ENCODE peak calls at places on chromosomes 4 and X, in eight cellular contexts. One of them, this sample, is unnamed.

GRCh38 chrX:30504309-30504708 is 73.3 kb downstream of the TASL start:
- DNase-seq in NCI-H1105: peak; percentile 5
- DNase-seq in KBM-7: peak; percentile 86
- DNase-seq in GM10248: peak; percentile 13
- DNase-seq in GM06990: peak; percentile 12
- DNase-seq in T47D: peak; percentile 61
- DNase-seq in DMS79 treated with DMSO at 0.1 percent for 48 hours: no peak
- DNase-seq in GM04503: peak; percentile 3
- DNase-seq in this sample: peak; percentile 41

GRCh38 chrX:17369294-17369693 is 5.7 kb upstream of the NHS start:
- DNase-seq in KBM-7: no peak
- DNase-seq in DMS79 treated with DMSO at 0.1 percent for 48 hours: no peak
- DNase-seq in GM06990: no peak
- DNase-seq in T47D: no peak
- DNase-seq in GM10248: no peak
- DNase-seq in GM04503: no peak
- DNase-seq in NCI-H1105: no peak
- DNase-seq in this sample: no peak

GRCh38 chr4:30753316-30753715 is 33.1 kb downstream of the PCDH7 start:
- DNase-seq in GM04503: no peak
- DNase-seq in NCI-H1105: no peak
- DNase-seq in T47D: no peak
- DNase-seq in GM10248: no peak
- DNase-seq in KBM-7: no peak
- DNase-seq in GM06990: no peak
- DNase-seq in DMS79 treated with DMSO at 0.1 percent for 48 hours: no peak
- DNase-seq in this sample: no peak

GRCh38 chr4:13483142-13484044 is 747 bp downstream of the RAB28 start:
- DNase-seq in KBM-7: peak; percentile 50
- DNase-seq in NCI-H1105: no peak
- DNase-seq in GM04503: peak; percentile 32
- DNase-seq in GM06990: no peak
- DNase-seq in DMS79 treated with DMSO at 0.1 percent for 48 hours: peak; percentile 27
- DNase-seq in GM10248: peak; percentile 18
- DNase-seq in T47D: peak; percentile 61
- DNase-seq in this sample: peak; percentile 60

GRCh38 chr4:28378109-28378830 is 1517.6 kb downstream of the STIM2 start:
- DNase-seq in GM10248: no peak
- DNase-seq in DMS79 treated with DMSO at 0.1 percent for 48 hours: no peak
- DNase-seq in NCI-H1105: no peak
- DNase-seq in GM04503: no peak
- DNase-seq in T47D: no peak
- DNase-seq in GM06990: no peak
- DNase-seq in KBM-7: no peak
- DNase-seq in this sample: no peak

GRCh38 chr4:134807231-134807745 is 605.7 kb upstream of the PABPC4L start:
- DNase-seq in GM10248: no peak
- DNase-seq in DMS79 treated with DMSO at 0.1 percent for 48 hours: no peak
- DNase-seq in GM06990: no peak
- DNase-seq in GM04503: no peak
- DNase-seq in KBM-7: no peak
- DNase-seq in NCI-H1105: no peak
- DNase-seq in T47D: no peak
- DNase-seq in this sample: peak; percentile 29

GRCh38 chr4:38914859-38915258 is 47.3 kb downstream of the FAM114A1 start:
- DNase-seq in T47D: no peak
- DNase-seq in DMS79 treated with DMSO at 0.1 percent for 48 hours: no peak
- DNase-seq in GM10248: peak; percentile 42
- DNase-seq in GM04503: no peak
- DNase-seq in NCI-H1105: no peak
- DNase-seq in KBM-7: no peak
- DNase-seq in GM06990: no peak
- DNase-seq in this sample: no peak

GRCh38 chrX:152635941-152636340 is 1.8 kb upstream of the GABRQ start:
- DNase-seq in GM06990: no peak
- DNase-seq in DMS79 treated with DMSO at 0.1 percent for 48 hours: peak; percentile 25
- DNase-seq in KBM-7: peak; percentile 54
- DNase-seq in GM10248: no peak
- DNase-seq in T47D: peak; percentile 59
- DNase-seq in NCI-H1105: peak; percentile 62
- DNase-seq in GM04503: peak; percentile 10
- DNase-seq in this sample: peak; percentile 35

GRCh38 chrX:100984818-100985217 is 15.3 kb downstream of the ARL13A start:
- DNase-seq in KBM-7: no peak
- DNase-seq in GM10248: no peak
- DNase-seq in GM04503: no peak
- DNase-seq in GM06990: no peak
- DNase-seq in T47D: no peak
- DNase-seq in DMS79 treated with DMSO at 0.1 percent for 48 hours: no peak
- DNase-seq in NCI-H1105: no peak
- DNase-seq in this sample: no peak

GRCh38 chr4:87007345-87008181 is 72.8 kb downstream of the AFF1 start:
- DNase-seq in T47D: peak; percentile 32
- DNase-seq in GM06990: peak; percentile 23
- DNase-seq in KBM-7: peak; percentile 54
- DNase-seq in DMS79 treated with DMSO at 0.1 percent for 48 hours: peak; percentile 64
- DNase-seq in GM04503: no peak
- DNase-seq in GM10248: no peak
- DNase-seq in NCI-H1105: peak; percentile 38
- DNase-seq in this sample: peak; percentile 47

GRCh38 chrX:123108513-123109427 is 75.3 kb upstream of the GRIA3 start:
- DNase-seq in NCI-H1105: no peak
- DNase-seq in DMS79 treated with DMSO at 0.1 percent for 48 hours: no peak
- DNase-seq in GM06990: no peak
- DNase-seq in T47D: peak; percentile 25
- DNase-seq in KBM-7: no peak
- DNase-seq in GM10248: no peak
- DNase-seq in GM04503: no peak
- DNase-seq in this sample: no peak

GRCh38 chr4:98474408-98474844 is 184.0 kb downstream of the TSPAN5 start:
- DNase-seq in KBM-7: no peak
- DNase-seq in GM06990: no peak
- DNase-seq in T47D: no peak
- DNase-seq in GM10248: no peak
- DNase-seq in NCI-H1105: no peak
- DNase-seq in DMS79 treated with DMSO at 0.1 percent for 48 hours: no peak
- DNase-seq in GM04503: peak; percentile 49
- DNase-seq in this sample: peak; percentile 40

GRCh38 chrX:74924449-74925209 is 623 bp downstream of the NEXMIF start:
- DNase-seq in DMS79 treated with DMSO at 0.1 percent for 48 hours: peak; percentile 43
- DNase-seq in GM04503: no peak
- DNase-seq in NCI-H1105: peak; percentile 56
- DNase-seq in GM10248: peak; percentile 39
- DNase-seq in GM06990: peak; percentile 87
- DNase-seq in T47D: peak; percentile 29
- DNase-seq in KBM-7: peak; percentile 83
- DNase-seq in this sample: no peak

GRCh38 chr4:113223001-113223400 is 173.5 kb downstream of the ANK2 start:
- DNase-seq in NCI-H1105: no peak
- DNase-seq in GM10248: no peak
- DNase-seq in KBM-7: no peak
- DNase-seq in T47D: no peak
- DNase-seq in GM06990: no peak
- DNase-seq in GM04503: peak; percentile 41
- DNase-seq in DMS79 treated with DMSO at 0.1 percent for 48 hours: no peak
- DNase-seq in this sample: no peak

GRCh38 chr4:151717909-151718613 is 42.7 kb downstream of the GATB start:
- DNase-seq in GM10248: no peak
- DNase-seq in T47D: no peak
- DNase-seq in DMS79 treated with DMSO at 0.1 percent for 48 hours: no peak
- DNase-seq in GM04503: no peak
- DNase-seq in NCI-H1105: no peak
- DNase-seq in GM06990: no peak
- DNase-seq in KBM-7: no peak
- DNase-seq in this sample: no peak

GRCh38 chrX:123731258-123731986 is 1.4 kb downstream of the THOC2 start:
- DNase-seq in KBM-7: peak; percentile 55
- DNase-seq in T47D: peak; percentile 8
- DNase-seq in GM10248: no peak
- DNase-seq in GM04503: no peak
- DNase-seq in GM06990: no peak
- DNase-seq in DMS79 treated with DMSO at 0.1 percent for 48 hours: peak; percentile 82
- DNase-seq in NCI-H1105: no peak
- DNase-seq in this sample: no peak

GRCh38 chr4:54940996-54941395 is 184.4 kb downstream of the KDR start:
- DNase-seq in DMS79 treated with DMSO at 0.1 percent for 48 hours: no peak
- DNase-seq in GM06990: no peak
- DNase-seq in GM10248: no peak
- DNase-seq in T47D: no peak
- DNase-seq in KBM-7: no peak
- DNase-seq in NCI-H1105: no peak
- DNase-seq in GM04503: no peak
- DNase-seq in this sample: no peak

GRCh38 chr4:88054909-88055308 is 47.5 kb downstream of the PKD2 start:
- DNase-seq in GM10248: peak; percentile 18
- DNase-seq in KBM-7: peak; percentile 56
- DNase-seq in GM06990: no peak
- DNase-seq in NCI-H1105: no peak
- DNase-seq in T47D: peak; percentile 69
- DNase-seq in DMS79 treated with DMSO at 0.1 percent for 48 hours: no peak
- DNase-seq in GM04503: no peak
- DNase-seq in this sample: peak; percentile 27

GRCh38 chr4:74156521-74156920 is 1.4 kb upstream of the MTHFD2L start:
- DNase-seq in GM10248: no peak
- DNase-seq in GM04503: no peak
- DNase-seq in T47D: no peak
- DNase-seq in DMS79 treated with DMSO at 0.1 percent for 48 hours: no peak
- DNase-seq in KBM-7: no peak
- DNase-seq in GM06990: no peak
- DNase-seq in NCI-H1105: no peak
- DNase-seq in this sample: no peak

GRCh38 chrX:45888518-45888917 is 656.7 kb downstream of the ZNF674 start:
- DNase-seq in GM06990: no peak
- DNase-seq in T47D: no peak
- DNase-seq in NCI-H1105: no peak
- DNase-seq in GM10248: no peak
- DNase-seq in KBM-7: no peak
- DNase-seq in GM04503: no peak
- DNase-seq in DMS79 treated with DMSO at 0.1 percent for 48 hours: no peak
- DNase-seq in this sample: no peak

GRCh38 chr4:22410645-22411247 is 105.1 kb downstream of the ADGRA3 start:
- DNase-seq in NCI-H1105: peak; percentile 22
- DNase-seq in DMS79 treated with DMSO at 0.1 percent for 48 hours: peak; percentile 12
- DNase-seq in GM10248: no peak
- DNase-seq in GM04503: no peak
- DNase-seq in GM06990: peak; percentile 31
- DNase-seq in KBM-7: peak; percentile 19
- DNase-seq in T47D: peak; percentile 22
- DNase-seq in this sample: no peak

GRCh38 chr4:60313616-60314015 is 886.5 kb upstream of the ADGRL3 start:
- DNase-seq in GM04503: no peak
- DNase-seq in NCI-H1105: no peak
- DNase-seq in GM10248: no peak
- DNase-seq in GM06990: no peak
- DNase-seq in KBM-7: no peak
- DNase-seq in T47D: no peak
- DNase-seq in DMS79 treated with DMSO at 0.1 percent for 48 hours: no peak
- DNase-seq in this sample: no peak

GRCh38 chr4:135838889-135839288 is 1637.3 kb upstream of the PABPC4L start:
- DNase-seq in GM04503: no peak
- DNase-seq in NCI-H1105: no peak
- DNase-seq in T47D: no peak
- DNase-seq in DMS79 treated with DMSO at 0.1 percent for 48 hours: no peak
- DNase-seq in GM10248: no peak
- DNase-seq in GM06990: no peak
- DNase-seq in KBM-7: no peak
- DNase-seq in this sample: peak; percentile 77

GRCh38 chr4:168336837-168337549 is 18.4 kb upstream of the DDX60 start:
- DNase-seq in GM10248: no peak
- DNase-seq in T47D: no peak
- DNase-seq in GM04503: no peak
- DNase-seq in NCI-H1105: no peak
- DNase-seq in DMS79 treated with DMSO at 0.1 percent for 48 hours: no peak
- DNase-seq in GM06990: no peak
- DNase-seq in KBM-7: no peak
- DNase-seq in this sample: no peak

GRCh38 chrX:48043056-48043455 is 28.4 kb downstream of the ZNF630 start:
- DNase-seq in GM06990: no peak
- DNase-seq in GM04503: no peak
- DNase-seq in DMS79 treated with DMSO at 0.1 percent for 48 hours: no peak
- DNase-seq in KBM-7: no peak
- DNase-seq in NCI-H1105: no peak
- DNase-seq in T47D: no peak
- DNase-seq in GM10248: no peak
- DNase-seq in this sample: no peak

GRCh38 chr4:10161840-10162239 is 45.2 kb upstream of the WDR1 start:
- DNase-seq in GM10248: no peak
- DNase-seq in DMS79 treated with DMSO at 0.1 percent for 48 hours: no peak
- DNase-seq in GM04503: no peak
- DNase-seq in GM06990: no peak
- DNase-seq in KBM-7: no peak
- DNase-seq in NCI-H1105: no peak
- DNase-seq in T47D: no peak
- DNase-seq in this sample: no peak

GRCh38 chr4:1369484-1370079 is 22.6 kb downstream of the UVSSA start:
- DNase-seq in KBM-7: no peak
- DNase-seq in DMS79 treated with DMSO at 0.1 percent for 48 hours: no peak
- DNase-seq in GM04503: no peak
- DNase-seq in GM10248: no peak
- DNase-seq in T47D: no peak
- DNase-seq in NCI-H1105: no peak
- DNase-seq in GM06990: no peak
- DNase-seq in this sample: no peak

GRCh38 chr4:74112399-74113090 is 13.6 kb upstream of the CXCL2 start:
- DNase-seq in GM04503: no peak
- DNase-seq in GM06990: no peak
- DNase-seq in GM10248: no peak
- DNase-seq in DMS79 treated with DMSO at 0.1 percent for 48 hours: no peak
- DNase-seq in NCI-H1105: no peak
- DNase-seq in T47D: no peak
- DNase-seq in KBM-7: no peak
- DNase-seq in this sample: no peak

GRCh38 chr4:155742310-155743015 is 16.4 kb upstream of the GUCY1B1 start:
- DNase-seq in DMS79 treated with DMSO at 0.1 percent for 48 hours: no peak
- DNase-seq in KBM-7: peak; percentile 28
- DNase-seq in GM04503: no peak
- DNase-seq in GM06990: no peak
- DNase-seq in NCI-H1105: no peak
- DNase-seq in T47D: no peak
- DNase-seq in GM10248: no peak
- DNase-seq in this sample: no peak

GRCh38 chr4:26985836-26986235 is 125.2 kb downstream of the STIM2 start:
- DNase-seq in DMS79 treated with DMSO at 0.1 percent for 48 hours: no peak
- DNase-seq in GM10248: peak; percentile 30
- DNase-seq in KBM-7: peak; percentile 27
- DNase-seq in GM06990: no peak
- DNase-seq in T47D: no peak
- DNase-seq in GM04503: no peak
- DNase-seq in NCI-H1105: no peak
- DNase-seq in this sample: no peak

GRCh38 chr4:186554485-186554884 is 882 bp downstream of the MTNR1A start:
- DNase-seq in GM06990: no peak
- DNase-seq in GM10248: no peak
- DNase-seq in KBM-7: no peak
- DNase-seq in DMS79 treated with DMSO at 0.1 percent for 48 hours: no peak
- DNase-seq in GM04503: no peak
- DNase-seq in T47D: peak; percentile 71
- DNase-seq in NCI-H1105: peak; percentile 46
- DNase-seq in this sample: peak; percentile 26

GRCh38 chr4:7206856-7207567 is 14.7 kb downstream of the SORCS2 start:
- DNase-seq in DMS79 treated with DMSO at 0.1 percent for 48 hours: peak; percentile 17
- DNase-seq in GM06990: no peak
- DNase-seq in KBM-7: no peak
- DNase-seq in GM10248: no peak
- DNase-seq in T47D: no peak
- DNase-seq in NCI-H1105: no peak
- DNase-seq in GM04503: peak; percentile 51
- DNase-seq in this sample: peak; percentile 77

GRCh38 chr4:17276821-17277220 is 235.1 kb downstream of the QDPR start:
- DNase-seq in NCI-H1105: no peak
- DNase-seq in GM06990: no peak
- DNase-seq in GM04503: no peak
- DNase-seq in T47D: no peak
- DNase-seq in DMS79 treated with DMSO at 0.1 percent for 48 hours: no peak
- DNase-seq in KBM-7: no peak
- DNase-seq in GM10248: no peak
- DNase-seq in this sample: no peak

GRCh38 chr4:89661490-89661889 is 175.5 kb downstream of the SNCA start:
- DNase-seq in KBM-7: no peak
- DNase-seq in GM06990: no peak
- DNase-seq in T47D: peak; percentile 58
- DNase-seq in GM10248: no peak
- DNase-seq in GM04503: peak; percentile 6
- DNase-seq in NCI-H1105: no peak
- DNase-seq in DMS79 treated with DMSO at 0.1 percent for 48 hours: no peak
- DNase-seq in this sample: peak; percentile 73